ENCODE peak calls at places on chromosome 1, in eight cellular contexts. L, Q, F, G, J, A, Z and E are unnamed samples.

GRCh38 chr1:167136191-167136614 is 42.3 kb downstream of the STYXL2 start:
- DNase-seq in L (no peak), Q (no peak), F (no peak), G (no peak), J (no peak), A (no peak), Z (no peak), E (no peak)

GRCh38 chr1:200540281-200540680 is 80.3 kb downstream of the KIF14 start:
- DNase-seq in L (no peak), Q (no peak), F (no peak), G (no peak), J (no peak), A (no peak), Z (no peak), E (no peak)

GRCh38 chr1:21624577-21625389 is 44.4 kb downstream of the RAP1GAP start:
- DNase-seq in L (no peak), Q (no peak), F (no peak), G (no peak), J (no peak), A (no peak), Z (no peak), E (no peak)

GRCh38 chr1:89221341-89221740 is 22.6 kb upstream of the GBP4 start:
- DNase-seq in L (no peak), Q (peak; percentile 16), F (no peak), G (no peak), J (no peak), A (no peak), Z (no peak), E (no peak)

GRCh38 chr1:51342591-51343206 is 12.3 kb upstream of the TTC39A start:
- DNase-seq in L (no peak), Q (no peak), F (no peak), G (no peak), J (no peak), A (no peak), Z (no peak), E (no peak)

GRCh38 chr1:221138516-221138915 is 259.3 kb downstream of the HLX start:
- DNase-seq in L (no peak), Q (no peak), F (no peak), G (no peak), J (no peak), A (no peak), Z (no peak), E (no peak)

GRCh38 chr1:154463512-154463990 is 38.5 kb upstream of the TDRD10 start:
- DNase-seq in L (no peak), Q (no peak), F (peak; percentile 39), G (peak; percentile 66), J (no peak), A (no peak), Z (no peak), E (no peak)

GRCh38 chr1:64864018-64864945 is 102.1 kb downstream of the JAK1 start:
- DNase-seq in L (peak; percentile 71), Q (peak; percentile 65), F (peak; percentile 40), G (peak; percentile 29), J (peak; percentile 97), A (no peak), Z (peak; percentile 74), E (peak; percentile 58)

GRCh38 chr1:73978964-73979363 is 219.0 kb downstream of the LRRIQ3 start:
- DNase-seq in L (no peak), Q (no peak), F (no peak), G (no peak), J (no peak), A (no peak), Z (no peak), E (no peak)

GRCh38 chr1:232226197-232226681 is 403.7 kb downstream of the SIPA1L2 start:
- DNase-seq in L (no peak), Q (no peak), F (no peak), G (peak; percentile 5), J (no peak), A (peak; percentile 75), Z (peak; percentile 5), E (no peak)

GRCh38 chr1:117209094-117209493 is 1.6 kb downstream of the VTCN1 start:
- DNase-seq in L (no peak), Q (peak; percentile 19), F (no peak), G (no peak), J (no peak), A (no peak), Z (no peak), E (no peak)

GRCh38 chr1:54310439-54311328 is 95.5 kb downstream of the SSBP3 start:
- DNase-seq in L (peak; percentile 57), Q (peak; percentile 53), F (no peak), G (no peak), J (peak; percentile 41), A (no peak), Z (peak; percentile 86), E (no peak)

GRCh38 chr1:44862829-44863406 is 19.9 kb upstream of the PTCH2 start:
- DNase-seq in L (no peak), Q (no peak), F (no peak), G (no peak), J (no peak), A (peak; percentile 19), Z (no peak), E (no peak)

GRCh38 chr1:40877681-40878080 is 15.5 kb upstream of the CITED4 start:
- DNase-seq in L (peak; percentile 27), Q (no peak), F (no peak), G (peak; percentile 26), J (no peak), A (peak; percentile 74), Z (no peak), E (peak; percentile 64)

GRCh38 chr1:156659672-156659993 is 17.6 kb downstream of the NES start:
- DNase-seq in L (no peak), Q (no peak), F (no peak), G (no peak), J (no peak), A (no peak), Z (no peak), E (no peak)